ENCODE peak calls at places on chromosomes 1 and 21, in eight cellular contexts. W, A, N, D, K, V, J and Q are unnamed samples.
A peak's percentile ranks its signal among the peaks of the same experiment; 100 is the strongest.

GRCh38 chr1:171801395-171801990 is 20.0 kb downstream of the METTL13 start:
- DNase-seq in W (no peak), A (no peak), N (peak; percentile 60), D (no peak), K (no peak), V (peak; percentile 15), J (no peak), Q (peak; percentile 36)

GRCh38 chr1:169238506-169238905 is 129.1 kb downstream of the NME7 start:
- DNase-seq in W (no peak), A (no peak), N (no peak), D (no peak), K (no peak), V (no peak), J (no peak), Q (no peak)

GRCh38 chr1:81453971-81454370 is 346.8 kb upstream of the ADGRL2 start:
- DNase-seq in W (no peak), A (no peak), N (no peak), D (no peak), K (no peak), V (no peak), J (no peak), Q (no peak)

GRCh38 chr1:187877220-187877619 is 1048.5 kb downstream of the PLA2G4A start:
- DNase-seq in W (no peak), A (no peak), N (no peak), D (no peak), K (no peak), V (no peak), J (no peak), Q (no peak)

GRCh38 chr1:38929476-38929875 is 12.2 kb downstream of the RHBDL2 start:
- DNase-seq in W (no peak), A (no peak), N (peak; percentile 54), D (no peak), K (no peak), V (no peak), J (no peak), Q (no peak)

GRCh38 chr1:41355761-41356160 is 5.5 kb upstream of the FOXO6 start:
- DNase-seq in W (no peak), A (no peak), N (no peak), D (no peak), K (no peak), V (no peak), J (peak; percentile 25), Q (no peak)

GRCh38 chr1:241269116-241269515 is 87.9 kb downstream of the RGS7 start:
- DNase-seq in W (no peak), A (no peak), N (no peak), D (no peak), K (no peak), V (no peak), J (no peak), Q (no peak)

GRCh38 chr1:117320515-117320914 is 46.7 kb upstream of the MAN1A2 start:
- DNase-seq in W (no peak), A (no peak), N (no peak), D (no peak), K (no peak), V (no peak), J (no peak), Q (no peak)

GRCh38 chr21:30831194-30831765 is 1.7 kb upstream of the KRTAP7-1 start:
- DNase-seq in W (peak; percentile 5), A (no peak), N (peak; percentile 21), D (no peak), K (no peak), V (no peak), J (no peak), Q (no peak)

GRCh38 chr1:57340361-57341192 is 83.3 kb downstream of the DAB1 start:
- DNase-seq in W (no peak), A (no peak), N (peak; percentile 7), D (no peak), K (no peak), V (no peak), J (no peak), Q (no peak)

GRCh38 chr1:150528997-150529396 is 13.4 kb downstream of the FALEC start:
- DNase-seq in W (no peak), A (no peak), N (no peak), D (no peak), K (no peak), V (no peak), J (no peak), Q (no peak)

GRCh38 chr1:59769412-59770095 is 45.2 kb upstream of the HOOK1 start:
- DNase-seq in W (no peak), A (no peak), N (no peak), D (no peak), K (no peak), V (no peak), J (no peak), Q (no peak)

DNA sequence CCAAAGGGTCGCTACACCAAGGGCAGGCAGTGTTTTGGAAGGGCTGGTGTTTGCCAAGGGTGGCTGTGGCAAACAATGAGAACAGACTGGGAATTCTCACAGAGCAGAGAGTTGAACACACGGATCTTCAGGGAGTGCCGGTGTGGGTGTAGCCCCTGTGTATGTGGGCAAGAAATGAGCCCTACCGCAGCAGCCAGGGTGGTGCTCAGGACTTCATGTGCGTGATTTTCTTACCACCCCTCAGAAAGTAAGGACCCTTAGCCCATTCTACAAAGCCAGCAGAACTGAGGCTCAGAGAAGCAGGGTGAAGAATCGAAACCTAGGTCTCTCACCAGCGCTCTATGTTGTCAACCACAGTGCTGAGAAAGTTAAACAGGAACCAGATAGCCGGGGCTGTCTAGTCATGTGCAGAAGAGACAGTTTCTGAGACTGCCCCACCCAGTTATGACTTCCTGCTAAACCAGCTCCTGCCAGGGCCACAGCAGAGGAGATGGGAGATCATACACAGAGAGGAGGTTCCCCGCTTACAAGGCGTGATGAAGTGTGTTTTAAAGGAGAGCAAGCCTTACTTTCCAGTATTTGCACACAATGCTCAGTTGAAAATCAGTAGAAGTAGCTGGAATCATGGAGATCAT is 21.9 kb upstream of the MORC3 start:
- DNase-seq in W (peak; percentile 71), A (peak; percentile 56), N (no peak), D (peak; percentile 69), K (peak; percentile 85), V (peak; percentile 92), J (peak; percentile 85), Q (no peak)
- TF ChIP-seq POLR2AphosphoS5 in W (peak; percentile 37), A (no peak), N (no peak), D (no peak), K (peak; percentile 75), V (peak; percentile 94), J (no peak), Q (no peak)

GRCh38 chr1:76687324-76688018 is 179.8 kb upstream of the ST6GALNAC5 start:
- DNase-seq in W (no peak), A (no peak), N (no peak), D (no peak), K (no peak), V (no peak), J (no peak), Q (no peak)
- TF ChIP-seq POLR2AphosphoS5 in W (no peak), A (no peak), N (no peak), D (no peak), K (no peak), V (peak; percentile 35), J (no peak), Q (no peak)

GRCh38 chr1:7972285-7972684 is 10.8 kb downstream of the PARK7 start:
- DNase-seq in W (no peak), A (no peak), N (no peak), D (no peak), K (no peak), V (no peak), J (no peak), Q (no peak)

GRCh38 chr1:7971024-7971423 is 9.5 kb downstream of the PARK7 start:
- DNase-seq in W (no peak), A (no peak), N (no peak), D (no peak), K (no peak), V (peak; percentile 49), J (no peak), Q (no peak)

GRCh38 chr1:7973086-7973485 is 11.6 kb downstream of the PARK7 start:
- DNase-seq in W (no peak), A (no peak), N (no peak), D (no peak), K (no peak), V (no peak), J (no peak), Q (no peak)

GRCh38 chr1:7970250-7970649 is 8.7 kb downstream of the PARK7 start:
- DNase-seq in W (no peak), A (no peak), N (no peak), D (no peak), K (no peak), V (no peak), J (no peak), Q (no peak)

DNA sequence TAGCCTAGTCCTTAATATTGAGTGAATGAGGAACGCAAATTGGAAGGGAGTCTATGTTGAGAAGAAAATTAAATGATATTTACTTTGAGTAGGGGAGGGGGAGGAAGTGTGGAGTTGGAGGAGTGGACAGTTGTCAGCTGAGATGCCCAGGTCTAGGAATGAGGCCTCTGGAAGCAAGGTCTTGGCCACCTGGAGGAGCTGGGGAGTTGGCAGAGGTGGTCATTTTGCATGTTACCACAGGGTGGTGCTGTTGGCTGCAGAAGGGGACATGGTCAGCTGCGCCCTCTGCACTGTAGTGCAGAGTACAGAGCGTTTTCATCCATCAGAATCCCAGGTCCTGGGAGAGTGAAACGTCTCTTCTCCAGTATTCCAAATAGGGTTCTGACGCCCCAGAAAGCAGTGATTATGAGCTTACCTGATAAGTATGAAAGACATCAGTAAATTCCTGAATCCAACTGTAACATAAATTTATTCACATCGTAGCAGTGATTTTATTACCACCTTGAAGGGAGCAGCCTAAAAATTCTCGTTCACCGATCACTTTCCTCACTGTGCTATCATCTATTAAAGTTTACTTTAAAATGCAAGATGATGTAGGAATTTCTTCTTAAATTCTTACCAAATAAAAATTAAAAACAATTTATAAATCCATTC is 13.8 kb downstream of the PARK7 start:
- DNase-seq in W (peak; percentile 37), A (peak; percentile 82), N (peak; percentile 86), D (peak; percentile 85), K (no peak), V (peak; percentile 77), J (no peak), Q (peak; percentile 86)
- TF ChIP-seq POLR2AphosphoS5 in W (no peak), A (peak; percentile 6), N (peak; percentile 13), D (no peak), K (no peak), V (peak; percentile 78), J (peak; percentile 14), Q (peak; percentile 55)

GRCh38 chr1:184558691-184559090 is 171.9 kb downstream of the C1orf21 start:
- DNase-seq in W (no peak), A (no peak), N (no peak), D (no peak), K (no peak), V (no peak), J (no peak), Q (no peak)

GRCh38 chr1:184553845-184554244 is 167.0 kb downstream of the C1orf21 start:
- DNase-seq in W (no peak), A (no peak), N (no peak), D (no peak), K (no peak), V (no peak), J (no peak), Q (no peak)

GRCh38 chr1:184557423-184558347 is 170.9 kb downstream of the C1orf21 start:
- DNase-seq in W (no peak), A (no peak), N (no peak), D (no peak), K (no peak), V (no peak), J (no peak), Q (no peak)

GRCh38 chr1:184556665-184557064 is 169.8 kb downstream of the C1orf21 start:
- DNase-seq in W (no peak), A (no peak), N (no peak), D (no peak), K (no peak), V (no peak), J (no peak), Q (no peak)

GRCh38 chr1:184555665-184556641 is 169.1 kb downstream of the C1orf21 start:
- DNase-seq in W (no peak), A (no peak), N (no peak), D (no peak), K (no peak), V (no peak), J (no peak), Q (no peak)
- TF ChIP-seq POLR2AphosphoS5 in W (no peak), A (no peak), N (no peak), D (no peak), K (no peak), V (no peak), J (no peak), Q (no peak)